ENCODE peak calls at places on chromosomes 1 and 21, in six cellular contexts. R, A, W, M, L and U are unnamed samples.

GRCh38 chr1:86993269-86993985 is 79.0 kb downstream of the HS2ST1 start:
- DNase-seq in L (no peak), W (no peak), R (no peak), A (no peak), M (no peak), U (no peak)

GRCh38 chr1:36638268-36638667 is 155.6 kb upstream of the CSF3R start:
- DNase-seq in A (no peak), M (no peak), L (no peak), R (no peak), W (no peak), U (no peak)

GRCh38 chr21:44065428-44065827 is 41.8 kb upstream of the PWP2 start:
- DNase-seq in A (no peak), R (peak; percentile 57), L (peak; percentile 75), M (no peak), W (no peak), U (peak; percentile 33)

GRCh38 chr1:184329962-184330868 is 56.6 kb upstream of the C1orf21 start:
- DNase-seq in M (no peak), A (no peak), R (peak; percentile 61), L (no peak), W (no peak), U (peak; percentile 60)

GRCh38 chr1:33641099-33641830 is 168.8 kb downstream of the ZSCAN20 start:
- DNase-seq in W (peak; percentile 53), R (no peak), L (no peak), M (no peak), A (no peak), U (no peak)

GRCh38 chr21:41466024-41466820 is 40.2 kb downstream of the MX1 start:
- DNase-seq in L (no peak), A (no peak), R (no peak), W (no peak), M (no peak), U (peak; percentile 35)

GRCh38 chr1:179042700-179043099 is 17.0 kb downstream of the FAM20B start:
- DNase-seq in R (no peak), M (no peak), A (no peak), L (no peak), W (no peak), U (no peak)

GRCh38 chr1:28313710-28314510 is 14.9 kb upstream of the MED18 start:
- DNase-seq in W (no peak), R (peak; percentile 84), A (no peak), M (no peak), L (no peak), U (peak; percentile 80)

GRCh38 chr21:34688145-34688544 is 19.4 kb downstream of the CLIC6 start:
- DNase-seq in R (no peak), L (no peak), A (no peak), W (no peak), M (no peak), U (no peak)

GRCh38 chr1:5010656-5011055 is 356.2 kb downstream of the AJAP1 start:
- DNase-seq in R (no peak), W (no peak), A (no peak), L (no peak), M (no peak), U (no peak)

GRCh38 chr1:100219879-100220278 is 29.8 kb downstream of the DBT start:
- DNase-seq in L (no peak), M (no peak), W (no peak), R (no peak), A (no peak), U (no peak)

GRCh38 chr1:213327318-213327667 is 276.3 kb downstream of the RPS6KC1 start:
- DNase-seq in A (no peak), M (peak; percentile 74), L (no peak), W (no peak), R (peak; percentile 68), U (peak; percentile 16)

GRCh38 chr1:209513226-209513625 is 70.3 kb upstream of the CAMK1G start:
- DNase-seq in M (no peak), A (peak; percentile 65), R (no peak), W (peak; percentile 67), L (no peak), U (no peak)

GRCh38 chr1:86104606-86105532 is 51.7 kb downstream of the COL24A1 start:
- DNase-seq in A (no peak), M (no peak), R (no peak), L (no peak), W (no peak), U (no peak)

GRCh38 chr1:46152021-46152420 is 19.6 kb upstream of the PIK3R3 start:
- DNase-seq in W (no peak), R (no peak), A (no peak), L (no peak), M (no peak), U (no peak)

GRCh38 chr1:145957443-145958319 is at the start of gene LIX1L:
- DNase-seq in M (peak; percentile 98), W (peak; percentile 95), R (peak; percentile 98), A (peak; percentile 98), L (peak; percentile 94), U (peak; percentile 97)

GRCh38 chr1:37763791-37764741 is 854 bp downstream of the EPHA10 start:
- DNase-seq in W (peak; percentile 84), M (no peak), R (no peak), L (peak; percentile 19), A (no peak), U (no peak)

GRCh38 chr1:100352267-100353072 is at the start of gene CDC14A:
- DNase-seq in A (peak; percentile 76), W (peak; percentile 94), M (peak; percentile 94), L (peak; percentile 81), R (peak; percentile 95), U (peak; percentile 95)

GRCh38 chr1:12601690-12602632 is 16.0 kb downstream of the DHRS3 start:
- DNase-seq in A (no peak), L (no peak), W (no peak), M (peak; percentile 83), R (no peak), U (peak; percentile 69)

GRCh38 chr1:168752171-168752570 is 23.2 kb upstream of the DPT start:
- DNase-seq in L (no peak), W (peak; percentile 37), A (no peak), R (no peak), M (no peak), U (no peak)

GRCh38 chr1:30704765-30705509 is 18.4 kb downstream of the MATN1 start:
- DNase-seq in L (no peak), M (no peak), R (no peak), W (no peak), A (no peak), U (no peak)